ENCODE peak calls at places on chromosomes 6 and 20, in eight cellular contexts. F is GM12865, G is type B pancreatic cell, Z is body of pancreas, A is fibroblast of pulmonary artery, S is GM20000, B is heart left ventricle, U is cardiac muscle cell. C is an unnamed sample.
A peak's percentile ranks its signal among the peaks of the same experiment; 100 is the strongest.

GRCh38 chr6:114342826-114343781 is at the start of gene HS3ST5:
- DNase-seq in F (peak; percentile 19), G (peak; percentile 79), Z (peak; percentile 32), A (peak; percentile 8), S (peak; percentile 36), B (peak; percentile 26), U (peak; percentile 88), C (peak; percentile 53)

GRCh38 chr6:142355481-142356174 is 53.8 kb downstream of the ADGRG6 start:
- DNase-seq in F (no peak), G (no peak), Z (no peak), A (no peak), S (no peak), B (no peak), U (no peak), C (no peak)

GRCh38 chr20:19628570-19629134 is 129.4 kb upstream of the RIN2 start:
- DNase-seq in F (peak; percentile 77), G (no peak), Z (peak; percentile 67), A (peak; percentile 80), S (peak; percentile 72), B (peak; percentile 25), U (peak; percentile 77), C (peak; percentile 79)

GRCh38 chr6:163955131-163955530 is 540.6 kb downstream of the QKI start:
- DNase-seq in F (no peak), G (no peak), Z (no peak), A (peak; percentile 3), S (no peak), B (no peak), U (no peak), C (no peak)

GRCh38 chr6:89087881-89088280 is 7.3 kb downstream of the PNRC1 start:
- DNase-seq in F (no peak), G (no peak), Z (no peak), A (peak; percentile 40), S (no peak), B (no peak), U (no peak), C (no peak)

GRCh38 chr6:136886110-136886509 is 36.0 kb upstream of the SLC35D3 start:
- DNase-seq in F (no peak), G (no peak), Z (no peak), A (peak; percentile 21), S (no peak), B (no peak), U (no peak), C (no peak)

GRCh38 chr20:36369739-36370138 is 63.6 kb downstream of the DLGAP4 start:
- DNase-seq in F (no peak), G (no peak), Z (no peak), A (no peak), S (no peak), B (no peak), U (no peak), C (no peak)

GRCh38 chr20:35320396-35321126 is 28.3 kb upstream of the FAM83C start:
- DNase-seq in F (no peak), G (no peak), Z (no peak), A (peak; percentile 47), S (no peak), B (no peak), U (no peak), C (no peak)

GRCh38 chr6:3740551-3741476 is 10.7 kb downstream of the PXDC1 start:
- DNase-seq in F (no peak), G (no peak), Z (no peak), A (no peak), S (no peak), B (no peak), U (no peak), C (no peak)

DNA sequence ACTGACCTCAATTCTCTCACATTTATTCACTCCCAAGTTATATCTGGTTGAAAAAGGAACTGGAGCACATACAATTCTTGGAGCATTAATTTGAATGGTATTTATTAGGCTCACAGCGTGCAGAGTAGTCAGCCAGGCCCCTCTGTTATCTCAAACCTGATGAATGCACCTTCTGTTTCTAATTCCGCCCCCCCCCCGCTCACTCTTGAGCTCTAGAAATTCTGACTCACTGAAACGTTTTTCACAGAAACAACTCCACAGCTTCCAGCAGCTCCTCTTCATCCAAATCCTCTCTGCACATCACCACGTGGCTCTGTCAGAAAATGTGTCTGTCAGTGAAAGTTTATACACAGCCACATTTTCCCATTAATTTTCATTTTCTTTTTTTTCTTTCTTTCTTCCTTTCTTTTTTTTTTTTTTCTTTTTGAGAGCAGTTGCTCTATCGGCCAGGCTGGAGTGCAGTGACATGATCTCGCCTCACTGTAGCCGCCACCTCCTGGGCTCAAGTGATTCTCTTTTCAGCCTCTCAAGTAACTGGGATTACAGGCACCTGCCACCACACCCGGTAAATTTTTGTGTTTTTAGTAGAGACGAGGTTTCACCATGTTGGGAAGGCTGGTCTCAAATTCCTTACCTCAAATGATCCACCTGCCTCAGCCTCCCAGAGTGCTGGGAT is 109.4 kb downstream of the TBXT start:
- DNase-seq in F (no peak), G (no peak), Z (peak; percentile 50), A (peak; percentile 68), S (no peak), B (peak; percentile 53), U (peak; percentile 35), C (no peak)
- TF ChIP-seq CTCF in F (no peak), G (no peak), Z (peak; percentile 20), A (no peak), S (no peak), B (no peak), U (no peak), C (no peak)

DNA sequence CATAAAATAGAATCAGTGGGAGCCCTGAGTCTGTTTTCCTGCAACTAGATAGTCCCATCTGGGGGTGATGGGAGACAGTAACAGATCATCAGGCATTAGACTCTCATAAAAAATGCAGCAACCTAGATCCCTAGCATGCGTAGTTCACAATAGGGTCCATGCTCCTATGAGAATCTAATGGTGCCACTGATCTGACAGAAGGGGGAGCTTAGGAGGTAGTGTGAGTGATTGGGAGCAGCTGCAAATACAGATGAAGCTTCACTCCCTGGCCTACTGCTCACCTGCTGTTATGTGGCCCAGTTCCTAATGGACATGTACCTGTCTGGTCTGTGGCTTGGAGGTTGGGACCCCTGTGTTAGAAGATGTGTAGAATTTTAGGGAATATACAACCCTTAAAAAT is 904.5 kb upstream of the EPHA7 start:
- DNase-seq in F (peak; percentile 5), G (no peak), Z (no peak), A (peak; percentile 1), S (no peak), B (no peak), U (peak; percentile 13), C (no peak)
- TF ChIP-seq CTCF in F (no peak), G (no peak), Z (no peak), A (no peak), S (no peak), B (no peak), U (no peak), C (peak; percentile 25)

GRCh38 chr6:128554302-128554701 is 33.9 kb upstream of the PTPRK start:
- DNase-seq in F (no peak), G (no peak), Z (no peak), A (peak; percentile 27), S (no peak), B (no peak), U (peak; percentile 35), C (no peak)
- TF ChIP-seq CTCF in F (no peak), G (peak; percentile 26), Z (peak; percentile 32), A (peak; percentile 27), S (no peak), B (peak; percentile 48), U (peak; percentile 22), C (no peak)

DNA sequence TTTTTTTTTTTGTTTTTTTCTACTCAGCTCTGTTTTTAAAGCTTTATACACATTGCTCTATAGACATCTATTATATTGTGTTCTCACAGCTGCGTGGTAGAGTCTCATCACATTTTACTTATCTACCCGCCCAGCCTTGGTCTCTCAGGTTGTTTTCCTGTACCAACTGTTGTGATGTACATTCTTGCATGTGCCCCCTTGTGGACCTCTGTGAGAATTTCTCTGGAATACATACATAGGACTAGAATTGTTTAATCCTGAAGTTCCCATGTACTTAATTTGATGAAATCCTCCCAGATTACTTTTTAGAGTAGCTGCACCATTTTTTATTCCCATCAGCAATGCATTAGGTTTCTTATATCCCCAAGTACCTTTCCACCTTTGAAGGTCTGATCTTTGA is 40.4 kb upstream of the TINAG start:
- DNase-seq in F (peak; percentile 42), G (no peak), Z (peak; percentile 24), A (peak; percentile 75), S (peak; percentile 3), B (no peak), U (peak; percentile 73), C (no peak)
- TF ChIP-seq CTCF in F (peak; percentile 29), G (peak; percentile 75), Z (peak; percentile 32), A (peak; percentile 71), S (no peak), B (peak; percentile 43), U (peak; percentile 67), C (no peak)

GRCh38 chr6:122180132-122180531 is 219.3 kb upstream of the HSF2 start:
- DNase-seq in F (no peak), G (no peak), Z (no peak), A (no peak), S (no peak), B (no peak), U (no peak), C (no peak)
- TF ChIP-seq CTCF in F (no peak), G (peak; percentile 48), Z (peak; percentile 23), A (no peak), S (no peak), B (peak; percentile 44), U (no peak), C (no peak)

DNA sequence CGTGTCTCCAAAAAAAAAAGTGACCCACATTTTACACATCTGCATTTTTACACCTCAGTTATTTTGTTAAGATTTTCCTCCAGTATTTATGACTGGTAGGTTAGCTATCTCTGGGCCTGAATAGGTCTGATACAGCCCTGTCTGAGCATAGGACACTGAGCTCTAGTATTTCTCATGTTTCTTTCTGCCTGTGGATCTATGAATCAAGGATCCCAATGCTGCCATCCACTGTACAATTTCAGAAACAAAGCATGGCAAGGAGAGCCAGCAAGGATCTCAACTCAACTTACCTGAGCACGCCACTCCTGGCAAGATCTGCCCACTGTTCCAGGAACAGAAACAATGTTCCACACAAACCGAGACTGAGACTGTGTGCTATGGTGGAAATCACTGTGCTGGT is 36.4 kb upstream of the ENPP5 start:
- DNase-seq in F (no peak), G (no peak), Z (no peak), A (no peak), S (no peak), B (no peak), U (no peak), C (no peak)
- TF ChIP-seq CTCF in F (no peak), G (no peak), Z (no peak), A (no peak), S (no peak), B (no peak), U (no peak), C (no peak)

GRCh38 chr6:116974526-116974925 is 97.5 kb downstream of the RFX6 start:
- DNase-seq in F (no peak), G (no peak), Z (no peak), A (no peak), S (no peak), B (no peak), U (no peak), C (no peak)

GRCh38 chr6:116966675-116967576 is 89.9 kb downstream of the RFX6 start:
- DNase-seq in F (no peak), G (no peak), Z (no peak), A (no peak), S (no peak), B (no peak), U (no peak), C (no peak)

GRCh38 chr6:116971959-116972358 is 94.9 kb downstream of the RFX6 start:
- DNase-seq in F (peak; percentile 54), G (no peak), Z (peak; percentile 18), A (peak; percentile 56), S (peak; percentile 31), B (peak; percentile 18), U (peak; percentile 48), C (peak; percentile 34)

GRCh38 chr6:116973992-116974391 is 97.0 kb downstream of the RFX6 start:
- DNase-seq in F (no peak), G (no peak), Z (no peak), A (no peak), S (no peak), B (no peak), U (no peak), C (no peak)

GRCh38 chr6:116969211-116969863 is 92.3 kb downstream of the RFX6 start:
- DNase-seq in F (peak; percentile 66), G (no peak), Z (peak; percentile 42), A (peak; percentile 64), S (peak; percentile 37), B (no peak), U (peak; percentile 69), C (peak; percentile 28)
- TF ChIP-seq CTCF in F (peak; percentile 75), G (peak; percentile 86), Z (peak; percentile 55), A (peak; percentile 84), S (peak; percentile 35), B (peak; percentile 72), U (peak; percentile 77), C (peak; percentile 57)

C was measured in GM13977.